ENCODE peak calls at places on chromosomes 16 and 17, in five cellular contexts. N is renal cortical epithelial cell, K is GM03348, O is omental fat pad, C is epithelial cell of esophagus. L is an unnamed sample.

GRCh38 chr16:30122621-30123160 is 329 bp downstream of the MAPK3 start:
- DNase-seq in N (no peak), O (no peak), K (peak), C (no peak), L (no peak)

GRCh38 chr17:50055426-50056216 is at the start of gene ITGA3:
- DNase-seq in C (peak), K (peak), N (peak), O (no peak), L (peak)

GRCh38 chr17:43352579-43352978 is 46.2 kb upstream of the ARL4D start:
- DNase-seq in C (no peak), K (no peak), N (no peak), O (no peak), L (no peak)

GRCh38 chr16:30377050-30377811 is 2.6 kb downstream of the MYL11 start:
- DNase-seq in C (no peak), O (no peak), K (no peak), N (peak), L (no peak)

GRCh38 chr17:67212231-67212630 is 32.8 kb downstream of the HELZ start:
- DNase-seq in N (no peak), O (no peak), C (no peak), K (peak), L (no peak)

GRCh38 chr16:56161658-56162057 is 29.6 kb upstream of the GNAO1 start:
- DNase-seq in N (no peak), K (no peak), C (no peak), O (no peak), L (no peak)

GRCh38 chr16:22055881-22056280 is 36.5 kb upstream of the VWA3A start:
- DNase-seq in O (no peak), N (no peak), K (no peak), C (peak), L (no peak)

GRCh38 chr17:28526381-28526780 is 20.2 kb downstream of the FOXN1 start:
- DNase-seq in N (no peak), O (no peak), C (no peak), K (no peak), L (no peak)

GRCh38 chr16:2481676-2482075 is 6.7 kb downstream of the TBC1D24 start:
- DNase-seq in N (peak), K (no peak), C (no peak), O (no peak), L (peak)

GRCh38 chr16:70805787-70806186 is 4.8 kb upstream of the VAC14 start:
- DNase-seq in N (no peak), C (peak), K (peak), O (no peak), L (peak)

GRCh38 chr17:28684963-28685362 is 23.0 kb downstream of the SUPT6H start:
- DNase-seq in O (no peak), K (no peak), N (peak), C (no peak), L (peak)

GRCh38 chr16:77993586-77993985 is 28.8 kb upstream of the CLEC3A start:
- DNase-seq in C (peak), O (no peak), K (no peak), N (no peak), L (no peak)

GRCh38 chr16:72715267-72715666 is 332.7 kb downstream of the ZFHX3 start:
- DNase-seq in O (no peak), C (peak), K (peak), N (no peak), L (no peak)

GRCh38 chr16:57416084-57416483 is 11.5 kb downstream of the CCL17 start:
- DNase-seq in O (no peak), N (no peak), K (no peak), C (no peak), L (no peak)

GRCh38 chr17:41799366-41799765 is 12.4 kb downstream of the P3H4 start:
- DNase-seq in N (no peak), O (no peak), C (peak), K (no peak), L (peak)

GRCh38 chr17:6679241-6679640 is 27.7 kb downstream of the C17orf100 start:
- DNase-seq in K (no peak), O (no peak), N (no peak), C (peak), L (no peak)

GRCh38 chr16:11058820-11059219 is 114.5 kb downstream of the CLEC16A start:
- DNase-seq in N (peak), C (no peak), K (no peak), O (no peak), L (peak)

GRCh38 chr17:30961213-30962188 is 9.3 kb upstream of the RNF135 start:
- DNase-seq in N (peak), C (peak), K (no peak), O (no peak), L (peak)

GRCh38 chr16:84618428-84619102 is 687 bp upstream of the COTL1 start:
- DNase-seq in N (peak), O (no peak), C (peak), K (peak), L (peak)

GRCh38 chr17:73289549-73290254 is 22.1 kb downstream of the CDC42EP4 start:
- DNase-seq in K (no peak), N (no peak), O (no peak), C (no peak), L (no peak)

GRCh38 chr17:29004081-29004692 is 1.6 kb downstream of the SEZ6 start:
- DNase-seq in N (peak), O (no peak), C (peak), K (no peak), L (no peak)

GRCh38 chr17:67056746-67057490 is 12.6 kb downstream of the CACNG1 start:
- DNase-seq in O (no peak), K (no peak), C (no peak), N (no peak), L (no peak)

GRCh38 chr16:11084484-11085024 is 140.2 kb downstream of the CLEC16A start:
- DNase-seq in O (no peak), K (peak), C (no peak), N (peak), L (peak)

GRCh38 chr16:84917492-84917891 is 93.8 kb downstream of the ZDHHC7 start:
- DNase-seq in C (no peak), O (no peak), K (no peak), N (no peak), L (no peak)

GRCh38 chr16:57742543-57742942 is 7.0 kb downstream of the KATNB1 start:
- DNase-seq in C (no peak), O (no peak), N (no peak), K (no peak), L (no peak)

GRCh38 chr16:2213817-2214720 is 571 bp downstream of the PGP start:
- DNase-seq in N (no peak), K (no peak), C (no peak), O (no peak), L (peak)

GRCh38 chr17:16916557-16916920 is 55.4 kb downstream of the TNFRSF13B start:
- DNase-seq in O (no peak), N (no peak), K (no peak), C (no peak), L (no peak)

GRCh38 chr16:24838554-24839266 is 7.1 kb upstream of the SLC5A11 start:
- DNase-seq in N (peak), O (no peak), K (peak), C (peak), L (peak)

GRCh38 chr17:31654936-31655335 is 204.1 kb downstream of the COPRS start:
- DNase-seq in K (no peak), O (no peak), N (peak), C (peak), L (peak)

GRCh38 chr16:89863741-89864391 is 9.5 kb upstream of the TCF25 start:
- DNase-seq in C (peak), K (peak), O (no peak), N (peak), L (no peak)

GRCh38 chr16:51134269-51134812 is 16.7 kb downstream of the SALL1 start:
- DNase-seq in K (peak), O (no peak), N (no peak), C (no peak), L (peak)